ENCODE peak calls at places on chromosome 4, in ten cellular contexts. Y is body of pancreas, T is IMR-90, U is tibial nerve, P is sigmoid colon, V is H1, D is suprapubic skin, B is A549, E is stomach, C is esophagus squamous epithelium. J is an unnamed sample. For H3K4me1, the result is how much of the 10 kb centered on the place peaks cover.

GRCh38 chr4:74311696-74312313 is 3.5 kb downstream of the EPGN start:
- DNase-seq in P (no peak), T (peak), B (peak), Y (peak), E (no peak), C (no peak), U (peak), V (no peak), D (no peak), J (no peak)

GRCh38 chr4:5212255-5213032 is 161.2 kb downstream of the STK32B start:
- DNase-seq in Y (no peak), E (no peak), T (no peak), P (no peak), V (no peak), B (no peak), D (no peak), C (no peak), U (no peak), J (no peak)

GRCh38 chr4:173014113-173014558 is 154.5 kb upstream of the GALNT7 start:
- DNase-seq in P (no peak), T (peak), B (peak), D (no peak), C (no peak), U (no peak), V (peak), E (no peak), Y (no peak), J (no peak)

GRCh38 chr4:22686156-22686555 is 6.6 kb upstream of the GBA3 start:
- DNase-seq in V (no peak), U (no peak), T (no peak), Y (no peak), P (no peak), E (no peak), B (no peak), C (no peak), D (no peak), J (no peak)

GRCh38 chr4:88188738-88189417 is 30.4 kb upstream of the ABCG2 start:
- DNase-seq in V (no peak), Y (no peak), P (no peak), U (no peak), B (no peak), E (no peak), T (no peak), D (no peak), C (no peak), J (no peak)

GRCh38 chr4:165124488-165124887 is 11.8 kb upstream of the TMEM192 start:
- DNase-seq in D (no peak), P (no peak), U (no peak), B (peak), Y (no peak), C (no peak), E (no peak), V (no peak), T (no peak), J (no peak)

GRCh38 chr4:10003666-10004065 is 17.6 kb downstream of the SLC2A9 start:
- DNase-seq in P (no peak), T (no peak), U (no peak), E (no peak), C (no peak), V (no peak), Y (no peak), D (no peak), B (no peak), J (no peak)

GRCh38 chr4:139299536-139299935 is 1.8 kb upstream of the NAA15 start:
- DNase-seq in C (no peak), T (peak), P (no peak), U (no peak), Y (no peak), B (no peak), E (no peak), V (no peak), D (no peak), J (no peak)

GRCh38 chr4:64781737-64782326 is 372.6 kb upstream of the TECRL start:
- DNase-seq in B (peak), U (no peak), C (no peak), P (no peak), E (no peak), D (no peak), Y (no peak), V (no peak), T (peak), J (no peak)

GRCh38 chr4:36420111-36420679 is 138.8 kb downstream of the DTHD1 start:
- DNase-seq in P (no peak), Y (no peak), C (no peak), E (no peak), U (no peak), T (no peak), B (no peak), V (peak), D (no peak), J (no peak)

GRCh38 chr4:955931-956381 is 17.4 kb downstream of the DGKQ start:
- DNase-seq in B (no peak), Y (no peak), V (no peak), C (no peak), E (no peak), D (no peak), T (no peak), P (peak), U (no peak), J (no peak)

GRCh38 chr4:53962516-53963225 is 101.7 kb downstream of the CHIC2 start:
- DNase-seq in B (no peak), V (no peak), Y (peak), T (peak), P (no peak), E (no peak), D (no peak), U (peak), C (no peak), J (no peak)

GRCh38 chr4:121861427-121861826 is 8.8 kb downstream of the BBS7 start:
- DNase-seq in D (no peak), B (no peak), C (no peak), E (no peak), V (no peak), U (no peak), Y (no peak), P (no peak), T (no peak), J (no peak)

GRCh38 chr4:47468686-47469365 is 5.3 kb upstream of the COMMD8 start:
- DNase-seq in P (no peak), Y (no peak), E (no peak), V (no peak), B (no peak), U (no peak), T (peak), C (no peak), D (no peak), J (no peak)

GRCh38 chr4:15131551-15131950 is 129.3 kb downstream of the CPEB2 start:
- DNase-seq in D (no peak), P (no peak), U (peak), E (no peak), Y (no peak), V (no peak), C (no peak), T (no peak), B (peak), J (no peak)

GRCh38 chr4:18917689-18918088 is 896.1 kb upstream of the LCORL start:
- DNase-seq in E (no peak), V (no peak), B (no peak), C (no peak), P (no peak), T (peak), Y (no peak), U (no peak), D (no peak), J (no peak)

GRCh38 chr4:77074961-77075855 is 581 bp downstream of the CCNI start:
- DNase-seq in T (peak), B (peak), V (peak), Y (peak), P (peak), D (peak), U (peak), C (peak), E (peak), J (peak)

GRCh38 chr4:1986578-1987210 is 22.1 kb downstream of the NELFA start:
- DNase-seq in U (no peak), T (no peak), D (no peak), P (no peak), C (no peak), B (no peak), E (no peak), V (no peak), Y (no peak), J (no peak)

GRCh38 chr4:41692717-41693345 is 55.7 kb downstream of the PHOX2B start:
- DNase-seq in P (peak), T (peak), V (peak), U (peak), D (no peak), B (peak), Y (peak), C (no peak), E (peak), J (no peak)

GRCh38 chr4:141132689-141133145 is 552 bp downstream of the RNF150 start:
- DNase-seq in C (no peak), P (peak), B (no peak), Y (peak), U (no peak), D (peak), E (no peak), V (no peak), T (peak), J (no peak)

GRCh38 chr4:40630335-40631021 is 814 bp upstream of the RBM47 start:
- DNase-seq in B (peak), T (no peak), Y (peak), V (peak), P (peak), E (peak), U (peak), D (peak), C (no peak), J (peak)

GRCh38 chr4:23324291-23324690 is 565.6 kb downstream of the PPARGC1A start:
- DNase-seq in T (no peak), B (no peak), D (no peak), U (no peak), V (no peak), E (no peak), C (no peak), P (no peak), Y (no peak), J (no peak)

GRCh38 chr4:26452565-26453531 is 37.4 kb downstream of the CCKAR start:
- DNase-seq in P (no peak), Y (peak), E (peak), D (no peak), V (no peak), B (no peak), T (no peak), U (no peak), C (no peak), J (no peak)

GRCh38 chr4:26083987-26084386 is 170.0 kb downstream of the SMIM20 start:
- DNase-seq in P (peak), V (no peak), E (no peak), D (no peak), C (no peak), B (no peak), Y (peak), U (no peak), T (peak), J (no peak)

GRCh38 chr4:3437582-3437936 is 4.2 kb upstream of the HGFAC start:
- DNase-seq in T (no peak), V (no peak), P (no peak), U (no peak), C (no peak), B (no peak), Y (no peak), E (no peak), D (no peak), J (no peak)

GRCh38 chr4:183129125-183129524 is 30.1 kb downstream of the WWC2 start:
- DNase-seq in P (no peak), U (no peak), Y (no peak), V (no peak), B (no peak), T (no peak), D (no peak), C (no peak), E (no peak), J (no peak)

GRCh38 chr4:15100994-15101695 is 98.9 kb downstream of the CPEB2 start:
- DNase-seq in Y (no peak), B (no peak), E (no peak), T (peak), D (no peak), U (no peak), V (no peak), C (no peak), P (no peak), J (no peak)

GRCh38 chr4:169757575-169758184 is at the start of gene HPF1:
- DNase-seq in U (peak), D (peak), Y (peak), C (peak), P (peak), T (peak), B (peak), E (peak), V (peak), J (peak)
- TF ChIP-seq POLR2A in U (peak), D (no peak), Y (peak), C (peak), P (no peak), T (no peak), B (peak), E (no peak), V (peak), J (no peak)

GRCh38 chr4:55125763-55126541 is 557 bp upstream of the KDR start:
- DNase-seq in C (no peak), B (no peak), D (no peak), T (no peak), U (no peak), E (no peak), P (no peak), V (no peak), Y (no peak), J (no peak)
- H3K4me3 ChIP-seq in C (peak), B (peak), D (peak), T (peak), U (peak), E (peak), P (peak), V (peak), Y (no peak), J (peak)

GRCh38 chr4:158782539-158783360 is 13.9 kb downstream of the FNIP2 start:
- DNase-seq in D (no peak), U (no peak), E (no peak), T (peak), V (no peak), B (no peak), Y (no peak), P (no peak), C (no peak), J (no peak)
- H3K4me1 ChIP-seq in D (half or more), U (half or more), E (under half), T (under half), V (under half), B (under half), Y (half or more), P (half or more), C (under half), J (under half)

DNA sequence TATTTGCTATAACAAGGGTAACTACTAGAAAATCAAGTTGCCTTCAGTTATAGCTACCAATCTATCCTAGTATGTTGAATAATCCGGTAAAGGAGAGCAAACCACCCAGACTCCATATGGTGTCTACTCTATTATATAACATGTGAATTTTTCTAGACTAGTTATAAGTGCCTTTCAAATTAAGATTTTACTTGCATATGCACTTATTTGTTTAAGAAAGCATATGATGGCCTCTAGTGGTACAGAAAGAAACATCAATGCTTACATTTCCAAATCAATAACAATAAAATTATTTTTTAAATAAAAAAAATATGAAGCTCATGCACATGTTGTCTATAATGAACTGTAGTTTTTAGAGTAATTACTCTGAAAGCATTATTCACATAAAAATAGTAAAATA is 1516.4 kb upstream of the PABPC4L start:
- DNase-seq in C (no peak), B (no peak), E (no peak), T (peak), U (no peak), Y (no peak), P (no peak), V (no peak), D (no peak), J (no peak)
- TF ChIP-seq POLR2A in C (no peak), B (no peak), E (no peak), T (no peak), U (no peak), Y (no peak), P (no peak), V (no peak), D (no peak), J (no peak)

GRCh38 chr4:100359433-100359832 is 158.4 kb downstream of the EMCN start:
- DNase-seq in V (no peak), B (no peak), P (no peak), C (no peak), U (no peak), E (no peak), T (no peak), D (no peak), Y (no peak), J (no peak)

GRCh38 chr4:100356172-100356571 is 161.7 kb downstream of the EMCN start:
- DNase-seq in U (no peak), B (no peak), P (no peak), D (no peak), T (no peak), E (no peak), V (no peak), Y (no peak), C (no peak), J (no peak)

GRCh38 chr4:100360211-100360610 is 157.6 kb downstream of the EMCN start:
- DNase-seq in E (no peak), C (no peak), U (no peak), Y (no peak), P (no peak), T (no peak), V (no peak), D (no peak), B (no peak), J (no peak)

GRCh38 chr4:100361336-100361735 is 156.5 kb downstream of the EMCN start:
- DNase-seq in T (no peak), Y (no peak), B (no peak), C (no peak), P (no peak), U (no peak), V (no peak), E (no peak), D (no peak), J (no peak)

GRCh38 chr4:100357542-100357941 is 160.3 kb downstream of the EMCN start:
- DNase-seq in D (no peak), U (no peak), T (no peak), C (no peak), P (no peak), E (no peak), Y (no peak), V (no peak), B (peak), J (no peak)
- H3K4me3 ChIP-seq in D (no peak), U (no peak), T (no peak), C (no peak), P (no peak), E (no peak), Y (no peak), V (no peak), B (no peak), J (no peak)

DNA sequence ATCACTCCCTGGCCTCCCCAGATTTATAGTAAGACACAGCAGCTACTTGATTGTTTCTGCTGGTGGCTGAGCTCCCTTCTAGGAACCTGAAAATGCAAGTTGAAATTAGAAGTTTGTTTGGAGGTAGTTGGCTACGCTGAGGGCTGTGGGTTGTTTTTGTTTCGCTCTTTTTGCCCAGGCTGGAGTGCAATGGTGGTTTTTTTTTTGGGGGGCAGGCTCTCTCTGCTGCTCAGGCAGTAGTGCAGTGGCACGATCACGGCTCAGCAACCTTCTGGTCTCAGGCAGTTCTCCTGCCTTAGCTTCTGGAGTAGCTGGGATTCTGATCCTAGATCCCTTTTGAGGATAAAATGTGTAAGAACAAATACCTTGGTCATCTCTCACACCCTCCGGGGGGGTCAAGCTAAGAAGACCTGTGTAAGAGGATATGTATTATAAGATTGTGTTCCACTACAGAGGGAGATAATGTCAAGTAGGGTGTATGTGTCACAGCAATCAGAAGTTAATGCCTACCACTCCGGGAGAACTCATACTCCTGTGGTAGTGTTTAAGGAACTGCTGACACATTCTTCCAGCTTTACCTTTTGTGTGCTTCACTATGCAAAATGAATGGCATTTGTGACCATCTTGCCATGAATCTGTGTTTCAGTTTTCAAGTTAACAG is 9.7 kb downstream of the JADE1 start:
- DNase-seq in T (peak), B (no peak), V (no peak), P (no peak), Y (no peak), C (no peak), U (no peak), E (no peak), D (no peak), J (no peak)
- H3K4me1 ChIP-seq in T (under half), B (half or more), V (under half), P (under half), Y (half or more), C (under half), U (under half), E (under half), D (under half), J (under half)

GRCh38 chr4:98706935-98707334 is 48.5 kb upstream of the TSPAN5 start:
- DNase-seq in D (no peak), B (no peak), E (no peak), U (no peak), Y (no peak), T (no peak), V (no peak), P (no peak), C (no peak), J (no peak)
- TF ChIP-seq POLR2A in D (no peak), B (no peak), E (no peak), U (no peak), Y (no peak), T (no peak), V (no peak), P (no peak), C (no peak), J (no peak)

GRCh38 chr4:184751585-184751956 is 17.7 kb upstream of the CENPU start:
- DNase-seq in T (no peak), B (no peak), V (no peak), C (no peak), U (no peak), D (no peak), Y (no peak), E (no peak), P (no peak), J (no peak)

GRCh38 chr4:184755278-184755677 is 21.4 kb upstream of the CENPU start:
- DNase-seq in P (no peak), C (no peak), B (no peak), Y (peak), D (no peak), V (no peak), E (no peak), T (peak), U (no peak), J (no peak)

GRCh38 chr4:184756399-184756798 is 22.5 kb upstream of the CENPU start:
- DNase-seq in V (no peak), E (no peak), U (peak), C (no peak), Y (peak), T (peak), B (no peak), D (no peak), P (peak), J (no peak)

GRCh38 chr4:184750926-184751584 is 17.2 kb upstream of the CENPU start:
- DNase-seq in Y (no peak), V (no peak), D (no peak), U (no peak), P (no peak), T (no peak), B (no peak), C (no peak), E (no peak), J (no peak)

DNA sequence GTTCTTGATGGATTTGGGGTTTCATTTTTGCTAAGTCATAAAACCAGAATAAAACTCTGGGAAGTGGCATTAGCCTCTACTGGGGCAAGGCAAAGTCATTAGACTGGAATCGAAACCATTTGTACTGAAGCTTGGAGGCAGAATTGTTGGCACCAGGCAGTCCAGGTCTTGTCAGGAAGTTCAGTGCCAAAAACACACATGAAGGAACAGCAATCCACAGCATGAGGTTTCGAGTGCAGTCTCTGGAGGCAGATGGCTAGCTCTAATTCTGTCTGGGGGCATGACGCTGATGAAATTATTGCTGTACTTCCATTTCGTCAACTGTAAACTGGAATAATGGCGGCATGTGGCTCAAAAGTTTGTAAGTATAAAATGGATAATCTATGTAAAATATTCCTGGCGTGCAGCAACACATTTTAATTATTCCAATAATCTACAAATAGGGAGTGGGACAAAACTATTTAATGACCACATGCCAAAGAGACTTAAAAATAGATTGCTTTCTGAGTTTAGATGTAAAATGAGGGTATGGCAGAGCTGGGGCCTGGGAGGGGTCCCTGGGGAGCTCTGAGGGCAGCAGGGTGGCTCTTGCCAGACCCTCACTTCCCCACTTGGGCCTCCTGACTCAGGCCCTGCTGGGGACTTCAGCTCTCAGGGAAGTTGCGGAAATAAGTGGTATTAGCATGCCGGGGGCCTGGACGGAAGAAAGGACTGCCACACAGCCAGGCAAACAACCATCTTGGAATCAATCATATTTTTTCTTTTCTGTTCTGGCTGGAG is 18.8 kb upstream of the CENPU start:
- DNase-seq in T (no peak), Y (no peak), E (no peak), B (no peak), C (no peak), V (no peak), P (no peak), D (no peak), U (no peak), J (no peak)
- H3K4me3 ChIP-seq in T (no peak), Y (no peak), E (no peak), B (no peak), C (no peak), V (no peak), P (no peak), D (no peak), U (no peak), J (no peak)

J was measured in breast epithelium.